ENCODE peak calls at places on chromosomes 12 and 14, in nine cellular contexts. C is uterus, J is IMR-90, X is vagina, S is Peyer's patch, U is transverse colon, M is heart left ventricle, B is tibial nerve, G is upper lobe of left lung. K is an unnamed sample. For H3K9me3, the result is how much of the 10 kb centered on the place peaks cover.

GRCh38 chr14:57068511-57068910 is 200.2 kb downstream of the EXOC5 start:
- DNase-seq in S (no peak), U (no peak), J (no peak), B (no peak), M (no peak), C (no peak), X (no peak), G (no peak), K (no peak)

GRCh38 chr12:15050664-15051063 is 77.8 kb downstream of the PDE6H start:
- DNase-seq in B (no peak), J (no peak), C (no peak), G (no peak), M (no peak), U (no peak), S (no peak), X (no peak), K (no peak)

GRCh38 chr14:50620341-50620740 is 47.8 kb downstream of the SAV1 start:
- DNase-seq in M (no peak), J (peak), X (no peak), S (no peak), C (no peak), G (no peak), U (no peak), B (no peak), K (no peak)

GRCh38 chr12:121780429-121780828 is 13.1 kb downstream of the RHOF start:
- DNase-seq in C (no peak), G (no peak), S (no peak), J (no peak), M (no peak), B (no peak), X (no peak), U (no peak), K (no peak)

GRCh38 chr12:116879509-116880212 is 1.6 kb downstream of the HRK start:
- DNase-seq in C (no peak), X (no peak), S (no peak), U (peak), G (peak), B (no peak), J (no peak), M (no peak), K (no peak)

GRCh38 chr14:37901978-37902377 is 305.7 kb upstream of the SSTR1 start:
- DNase-seq in M (peak), B (peak), X (no peak), S (no peak), U (no peak), G (no peak), J (peak), C (no peak), K (no peak)

GRCh38 chr14:96796851-96797187 is 363 bp upstream of the VRK1 start:
- DNase-seq in U (no peak), C (no peak), G (no peak), J (no peak), M (no peak), B (no peak), S (no peak), X (no peak), K (no peak)

GRCh38 chr12:50188280-50188781 is 21.2 kb upstream of the CERS5 start:
- DNase-seq in U (no peak), G (no peak), B (no peak), J (peak), M (no peak), X (no peak), S (no peak), C (peak), K (no peak)

GRCh38 chr12:103571286-103571685 is 15.8 kb upstream of the STAB2 start:
- DNase-seq in B (no peak), X (no peak), G (peak), J (no peak), S (no peak), U (peak), M (peak), C (no peak), K (no peak)

GRCh38 chr12:103884316-103884715 is 43.3 kb upstream of the NT5DC3 start:
- DNase-seq in S (no peak), B (no peak), X (no peak), G (no peak), M (no peak), C (no peak), U (peak), J (peak), K (no peak)

GRCh38 chr14:24246765-24247212 is 4.4 kb upstream of the TINF2 start:
- DNase-seq in C (no peak), G (no peak), U (peak), J (peak), B (no peak), X (no peak), M (no peak), S (no peak), K (no peak)

GRCh38 chr12:39006286-39006685 is 100.9 kb upstream of the CPNE8 start:
- DNase-seq in B (no peak), M (no peak), X (no peak), J (no peak), G (no peak), C (no peak), S (no peak), U (no peak), K (no peak)

GRCh38 chr12:95257541-95257940 is 39.9 kb downstream of the VEZT start:
- DNase-seq in G (no peak), S (no peak), U (no peak), J (peak), C (no peak), X (no peak), M (no peak), B (no peak), K (no peak)

GRCh38 chr12:64780220-64780530 is 21.0 kb upstream of the GNS start:
- DNase-seq in C (no peak), G (no peak), B (no peak), S (no peak), X (no peak), J (no peak), U (no peak), M (no peak), K (no peak)

GRCh38 chr12:85280138-85280983 is at the start of gene ALX1:
- DNase-seq in M (no peak), G (peak), C (peak), X (no peak), S (no peak), U (peak), J (peak), B (no peak), K (no peak)

GRCh38 chr14:59215353-59215752 is 26.9 kb downstream of the DAAM1 start:
- DNase-seq in X (no peak), G (peak), C (peak), J (peak), S (no peak), U (peak), B (peak), M (peak), K (peak)

GRCh38 chr12:10861366-10861765 is 12.1 kb upstream of the PRR4 start:
- DNase-seq in B (no peak), G (no peak), M (no peak), J (no peak), C (no peak), S (no peak), U (no peak), X (no peak), K (no peak)

GRCh38 chr12:26678697-26679660 is 154.0 kb downstream of the ITPR2 start:
- DNase-seq in C (no peak), U (no peak), J (peak), G (no peak), M (no peak), B (no peak), S (no peak), X (no peak), K (no peak)

GRCh38 chr14:41749425-41749824 is 142.7 kb downstream of the LRFN5 start:
- DNase-seq in C (no peak), J (no peak), X (no peak), S (no peak), M (no peak), G (no peak), U (no peak), B (no peak), K (no peak)

GRCh38 chr12:3117628-3118027 is 40.4 kb downstream of the TSPAN9 start:
- DNase-seq in C (no peak), U (no peak), X (no peak), M (no peak), J (peak), B (no peak), S (no peak), G (no peak), K (no peak)

GRCh38 chr12:46744256-46744655 is 81.5 kb downstream of the SLC38A4 start:
- DNase-seq in X (no peak), M (no peak), S (no peak), C (no peak), J (no peak), B (no peak), U (no peak), G (no peak), K (no peak)

GRCh38 chr14:70884595-70885342 is 22.5 kb upstream of the PCNX1 start:
- DNase-seq in X (no peak), U (no peak), C (no peak), G (no peak), B (no peak), S (no peak), J (no peak), M (no peak), K (no peak)

GRCh38 chr12:52590021-52590420 is 11.2 kb downstream of the KRT72 start:
- DNase-seq in J (no peak), G (no peak), B (no peak), M (no peak), S (no peak), C (no peak), U (no peak), X (no peak), K (no peak)

GRCh38 chr12:42593781-42594322 is 4.3 kb upstream of the PRICKLE1 start:
- DNase-seq in M (no peak), G (no peak), U (no peak), C (no peak), B (no peak), X (no peak), J (no peak), S (no peak), K (no peak)
- H3K9me3 ChIP-seq in M (under half), G (under half), U (under half), C (under half), B (under half), X (under half), J (under half), S (under half), K (under half)

DNA sequence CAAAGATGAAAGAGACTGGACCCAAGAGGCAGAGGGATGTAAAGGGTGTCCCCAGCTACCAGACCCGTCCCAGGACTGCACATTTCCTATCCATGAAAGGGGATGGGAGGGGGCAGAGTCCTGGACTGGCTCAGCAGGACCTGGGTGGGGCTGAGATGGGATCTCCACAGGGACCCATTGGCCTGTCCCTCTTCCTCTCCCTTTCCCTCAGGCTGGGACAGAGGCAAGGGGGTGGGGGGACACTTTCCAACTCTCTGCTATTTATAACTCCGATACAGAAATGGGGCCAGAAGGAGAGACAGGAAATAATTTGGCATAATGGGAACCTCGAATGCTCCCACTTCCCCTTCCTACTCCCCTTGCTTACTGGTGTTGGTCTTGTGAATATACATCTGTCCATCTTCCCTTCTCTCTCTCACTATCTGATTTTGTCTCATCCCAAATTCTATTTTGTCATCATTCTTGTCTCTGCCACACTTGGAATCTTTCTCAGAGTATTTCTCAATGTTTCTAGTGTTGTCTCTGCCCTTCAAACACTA is 1.1 kb upstream of the ITGA7 start:
- DNase-seq in J (no peak), S (no peak), G (no peak), M (peak), X (no peak), B (no peak), U (no peak), C (no peak), K (no peak)
- TF ChIP-seq POLR2A in J (no peak), S (no peak), G (no peak), M (no peak), X (no peak), B (no peak), U (no peak), C (no peak), K (no peak)

GRCh38 chr12:131901431-131902331 is 7.3 kb downstream of the ULK1 start:
- DNase-seq in G (no peak), U (no peak), B (no peak), X (no peak), J (no peak), S (no peak), M (peak), C (no peak), K (no peak)
- H3K27ac ChIP-seq in G (peak), U (no peak), B (no peak), X (peak), J (no peak), S (no peak), M (peak), C (peak), K (peak)

GRCh38 chr12:76518699-76519098 is 40.9 kb downstream of the OSBPL8 start:
- DNase-seq in C (no peak), S (no peak), J (no peak), M (no peak), B (no peak), U (no peak), G (no peak), X (no peak), K (no peak)

GRCh38 chr12:76519538-76519937 is 40.0 kb downstream of the OSBPL8 start:
- DNase-seq in J (no peak), G (no peak), C (no peak), U (no peak), B (no peak), M (no peak), X (no peak), S (peak), K (no peak)

GRCh38 chr12:76529226-76529918 is 30.2 kb downstream of the OSBPL8 start:
- DNase-seq in S (no peak), B (no peak), C (no peak), U (no peak), J (peak), X (no peak), M (no peak), G (no peak), K (no peak)

GRCh38 chr12:76520348-76520747 is 39.2 kb downstream of the OSBPL8 start:
- DNase-seq in M (no peak), U (no peak), X (no peak), G (no peak), C (no peak), B (no peak), S (no peak), J (no peak), K (no peak)

DNA sequence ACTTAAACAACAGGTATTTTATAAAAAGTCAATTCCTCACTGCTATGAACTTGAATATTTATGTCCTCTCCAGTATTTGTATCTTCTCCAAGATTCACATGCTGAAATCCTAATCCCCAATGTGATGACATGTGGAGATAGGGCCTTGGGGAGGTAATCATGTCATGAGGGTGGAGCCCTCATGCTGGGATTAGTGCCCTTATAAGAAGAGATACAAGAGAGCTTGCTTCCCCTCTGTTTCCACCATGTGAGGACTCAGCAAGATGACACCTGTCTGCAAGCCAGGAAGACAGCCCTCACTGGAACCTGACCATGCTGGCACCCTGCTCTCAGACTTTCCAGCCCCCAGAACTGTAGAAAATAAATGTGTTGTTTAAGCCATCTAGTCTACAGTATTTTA is 36.2 kb downstream of the OSBPL8 start:
- DNase-seq in G (no peak), M (no peak), C (no peak), U (no peak), X (no peak), J (no peak), B (no peak), S (no peak), K (no peak)
- H3K9me3 ChIP-seq in G (under half), M (under half), C (under half), U (under half), X (under half), J (under half), B (under half), S (under half), K (under half)